ENCODE peak calls at places on chromosomes 12 and 14, in six cellular contexts. N is fibroblast of the aortic adventitia, H is mucosa of descending colon, J is A549, M is cardiac muscle cell, P is NB4. E is an unnamed sample.

GRCh38 chr12:26941251-26941650 is 3.0 kb downstream of the FGFR1OP2 start:
- DNase-seq in N (no peak), P (no peak), J (no peak), H (no peak), M (no peak), E (no peak)

GRCh38 chr12:49962861-49963765 is 1.4 kb downstream of the AQP5 start:
- DNase-seq in N (no peak), P (no peak), M (no peak), J (peak), H (peak), E (no peak)

GRCh38 chr12:92989715-92990484 is 60.8 kb upstream of the EEA1 start:
- DNase-seq in H (no peak), J (no peak), N (no peak), M (no peak), P (no peak), E (no peak)

GRCh38 chr14:34329281-34329680 is 132.8 kb downstream of the SPTSSA start:
- DNase-seq in H (no peak), P (no peak), N (no peak), J (no peak), M (peak), E (no peak)

GRCh38 chr14:30002859-30003258 is 75.2 kb upstream of the PRKD1 start:
- DNase-seq in J (no peak), N (no peak), M (no peak), P (no peak), H (no peak), E (no peak)

GRCh38 chr14:85529803-85530574 is at the start of gene FLRT2:
- DNase-seq in N (peak), J (peak), P (no peak), M (peak), H (peak), E (peak)

GRCh38 chr12:2876431-2877046 is 435 bp downstream of the FOXM1 start:
- DNase-seq in M (peak), N (peak), P (peak), J (peak), H (no peak), E (no peak)

GRCh38 chr12:111359914-111360276 is 9.0 kb downstream of the PHETA1 start:
- DNase-seq in P (no peak), N (no peak), J (no peak), M (no peak), H (no peak), E (no peak)

GRCh38 chr12:29543036-29543435 is 45.5 kb upstream of the OVCH1 start:
- DNase-seq in P (no peak), N (no peak), M (no peak), H (no peak), J (no peak), E (no peak)

GRCh38 chr14:104424406-104425072 is 155.0 kb upstream of the C14orf180 start:
- DNase-seq in P (no peak), N (no peak), J (no peak), M (peak), H (peak), E (peak)

GRCh38 chr14:104096751-104097700 is 11.5 kb downstream of the ASPG start:
- DNase-seq in N (no peak), P (no peak), H (no peak), M (no peak), J (no peak), E (no peak)

GRCh38 chr12:89319111-89319510 is 33.2 kb downstream of the DUSP6 start:
- DNase-seq in J (no peak), H (no peak), P (no peak), N (peak), M (peak), E (no peak)

GRCh38 chr12:52655720-52656124 is 3.7 kb upstream of the KRT2 start:
- DNase-seq in J (no peak), N (no peak), M (no peak), P (no peak), H (no peak), E (peak)

GRCh38 chr12:107581616-107582015 is 104.0 kb upstream of the PWP1 start:
- DNase-seq in P (no peak), J (no peak), M (no peak), H (no peak), N (no peak), E (no peak)
- H3K4me3 ChIP-seq in P (no peak), J (no peak), M (peak), H (no peak), N (no peak), E (no peak)

GRCh38 chr14:100523131-100523530 is 64.1 kb downstream of the BEGAIN start:
- DNase-seq in J (no peak), H (no peak), N (no peak), M (no peak), P (no peak), E (no peak)
- H3K4me3 ChIP-seq in J (no peak), H (no peak), N (no peak), M (no peak), P (no peak), E (no peak)

GRCh38 chr12:107322063-107322462 is 228.7 kb upstream of the CRY1 start:
- DNase-seq in H (no peak), N (no peak), M (no peak), P (peak), J (no peak), E (no peak)
- H3K4me3 ChIP-seq in H (no peak), N (no peak), M (no peak), P (peak), J (peak), E (no peak)

DNA sequence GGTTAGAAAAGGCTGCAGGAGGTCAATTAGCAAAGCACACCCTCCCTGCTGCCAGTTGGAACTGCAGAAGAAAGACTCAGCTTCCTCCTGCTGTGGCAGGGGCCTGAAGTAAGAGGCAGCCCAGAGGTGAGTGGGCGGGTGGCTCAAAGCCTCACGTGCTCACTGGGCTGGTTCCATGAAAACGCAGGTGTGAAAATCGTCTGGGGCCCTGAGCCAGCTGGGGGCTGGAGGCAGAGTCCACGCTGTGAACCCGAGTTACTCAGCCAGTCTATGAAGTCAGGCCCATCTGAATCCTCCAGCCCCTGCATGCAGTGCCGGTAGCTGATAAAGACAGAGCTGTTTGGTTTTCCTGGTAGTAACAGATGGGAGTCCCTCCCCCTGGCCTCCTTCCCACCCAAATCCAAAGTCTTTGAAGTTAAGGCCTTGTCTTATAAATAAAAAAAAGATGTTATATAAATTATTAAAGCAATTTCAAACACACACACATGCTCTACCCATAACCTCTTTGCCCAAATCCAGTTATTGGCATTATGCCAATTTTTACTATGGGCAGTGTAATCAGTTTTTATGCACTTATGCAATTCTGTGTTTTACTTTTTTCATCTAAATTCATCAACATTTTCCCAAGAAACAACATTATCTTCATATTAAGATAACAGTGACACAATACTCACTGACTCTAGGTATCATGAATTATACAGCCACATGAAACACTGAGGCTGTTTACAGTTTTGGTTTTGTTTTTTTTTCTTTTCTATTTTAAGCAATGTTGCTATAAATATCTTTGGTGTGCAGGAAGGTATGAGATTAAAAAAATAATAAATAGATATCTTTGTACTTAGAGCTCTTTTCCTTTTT is 57.9 kb upstream of the PNMA1 start:
- DNase-seq in H (peak), P (peak), J (no peak), M (peak), N (peak), E (no peak)
- H3K4me3 ChIP-seq in H (no peak), P (no peak), J (no peak), M (no peak), N (no peak), E (no peak)

GRCh38 chr12:124685689-124685993 is 118.2 kb upstream of the NCOR2 start:
- DNase-seq in J (no peak), N (no peak), P (no peak), M (peak), H (no peak), E (no peak)
- H3K4me3 ChIP-seq in J (no peak), N (peak), P (no peak), M (no peak), H (no peak), E (no peak)

GRCh38 chr12:47773062-47773857 is at the start of gene SLC48A1:
- DNase-seq in H (peak), N (peak), J (peak), M (peak), P (peak), E (no peak)

GRCh38 chr12:47776471-47777143 is 3.6 kb downstream of the SLC48A1 start:
- DNase-seq in M (peak), J (no peak), P (peak), N (peak), H (no peak), E (no peak)

GRCh38 chr12:47775100-47775911 is 2.3 kb downstream of the SLC48A1 start:
- DNase-seq in N (peak), P (peak), H (no peak), M (peak), J (peak), E (no peak)

GRCh38 chr12:47773858-47774580 is 981 bp downstream of the SLC48A1 start:
- DNase-seq in N (no peak), H (no peak), M (no peak), J (no peak), P (peak), E (no peak)

GRCh38 chr12:47774664-47775063 is 1.6 kb downstream of the SLC48A1 start:
- DNase-seq in M (no peak), P (no peak), H (no peak), N (no peak), J (no peak), E (no peak)
- H3K4me3 ChIP-seq in M (no peak), P (peak), H (no peak), N (no peak), J (peak), E (no peak)

E was measured in right atrium auricular region.